ENCODE peak calls at places on chromosomes 16 and 17, in six cellular contexts. I is hypothalamus, E is A549, R is GM19239, J is nucleus accumbens, Q is LHCN-M2. P is an unnamed sample.

GRCh38 chr16:10579575-10579964 is 828 bp downstream of the EMP2 start:
- DNase-seq in I (no peak), E (no peak), R (no peak), J (no peak), Q (no peak), P (no peak)

GRCh38 chr16:88681084-88681680 is 5.1 kb downstream of the SNAI3 start:
- DNase-seq in I (no peak), E (peak; percentile 59), R (peak; percentile 67), J (no peak), Q (no peak), P (no peak)

GRCh38 chr16:11319529-11320146 is 25.6 kb upstream of the RMI2 start:
- DNase-seq in I (no peak), E (no peak), R (no peak), J (no peak), Q (no peak), P (no peak)

GRCh38 chr17:50328926-50329325 is 17.0 kb upstream of the XYLT2 start:
- DNase-seq in I (no peak), E (no peak), R (no peak), J (no peak), Q (no peak), P (no peak)

GRCh38 chr17:38428643-38429371 is 543 bp downstream of the ARHGAP23 start:
- DNase-seq in I (peak; percentile 88), E (peak; percentile 67), R (no peak), J (peak; percentile 20), Q (peak; percentile 84), P (peak; percentile 84)

GRCh38 chr17:35666967-35667552 is 64.4 kb upstream of the RASL10B start:
- DNase-seq in I (no peak), E (no peak), R (no peak), J (no peak), Q (peak; percentile 19), P (no peak)

GRCh38 chr17:65064452-65065019 is 8.0 kb upstream of the GNA13 start:
- DNase-seq in I (no peak), E (peak; percentile 32), R (no peak), J (no peak), Q (peak; percentile 68), P (no peak)

GRCh38 chr16:2473425-2473926 is 1.5 kb upstream of the TBC1D24 start:
- DNase-seq in I (no peak), E (peak; percentile 31), R (no peak), J (no peak), Q (no peak), P (no peak)

GRCh38 chr17:45396496-45397205 is 36.0 kb downstream of the ARHGAP27 start:
- DNase-seq in I (no peak), E (no peak), R (no peak), J (no peak), Q (no peak), P (no peak)

GRCh38 chr16:56226187-56226586 is 34.9 kb downstream of the GNAO1 start:
- DNase-seq in I (no peak), E (no peak), R (no peak), J (no peak), Q (no peak), P (no peak)

GRCh38 chr17:68709995-68710780 is 109.0 kb upstream of the FAM20A start:
- DNase-seq in I (no peak), E (no peak), R (no peak), J (no peak), Q (no peak), P (no peak)

GRCh38 chr17:1434150-1434549 is 21.9 kb downstream of the CRK start:
- DNase-seq in I (no peak), E (no peak), R (no peak), J (no peak), Q (no peak), P (no peak)

GRCh38 chr16:23296994-23297393 is 5.1 kb upstream of the SCNN1B start:
- DNase-seq in I (no peak), E (peak; percentile 43), R (peak; percentile 44), J (no peak), Q (no peak), P (no peak)

GRCh38 chr16:77675464-77676324 is 46.6 kb upstream of the NUDT7 start:
- DNase-seq in I (peak; percentile 32), E (peak; percentile 41), R (peak; percentile 56), J (no peak), Q (peak; percentile 59), P (peak; percentile 24)

GRCh38 chr17:47684535-47685193 is 9.3 kb upstream of the TBKBP1 start:
- DNase-seq in I (no peak), E (no peak), R (no peak), J (no peak), Q (peak; percentile 42), P (no peak)

GRCh38 chr16:72722552-72722951 is 325.4 kb downstream of the ZFHX3 start:
- DNase-seq in I (no peak), E (no peak), R (no peak), J (no peak), Q (no peak), P (peak; percentile 9)

GRCh38 chr17:63126607-63127006 is 160.6 kb downstream of the TANC2 start:
- DNase-seq in I (no peak), E (no peak), R (no peak), J (no peak), Q (no peak), P (no peak)

GRCh38 chr16:89374393-89374948 is 115.9 kb downstream of the ANKRD11 start:
- DNase-seq in I (peak; percentile 9), E (no peak), R (no peak), J (no peak), Q (peak; percentile 71), P (peak; percentile 22)

GRCh38 chr17:28725660-28726395 is at the start of gene TLCD1:
- DNase-seq in I (peak; percentile 60), E (peak; percentile 92), R (no peak), J (no peak), Q (peak; percentile 80), P (peak; percentile 49)

GRCh38 chr17:74426551-74427047 is 5.3 kb upstream of the GPRC5C start:
- DNase-seq in I (no peak), E (no peak), R (no peak), J (no peak), Q (no peak), P (no peak)

GRCh38 chr17:61328351-61328750 is 71.3 kb upstream of the TBX2 start:
- DNase-seq in I (no peak), E (no peak), R (no peak), J (no peak), Q (no peak), P (no peak)

GRCh38 chr17:66347661-66348604 is 45.5 kb downstream of the PRKCA start:
- DNase-seq in I (no peak), E (no peak), R (no peak), J (no peak), Q (peak; percentile 63), P (no peak)

GRCh38 chr16:79037429-79038373 is 562.8 kb downstream of the MAF start:
- DNase-seq in I (no peak), E (no peak), R (no peak), J (no peak), Q (no peak), P (no peak)

GRCh38 chr17:78618264-78619066 is 41.3 kb upstream of the DNAH17 start:
- DNase-seq in I (no peak), E (no peak), R (no peak), J (no peak), Q (no peak), P (no peak)

GRCh38 chr17:28327031-28327607 is 8.1 kb downstream of the TMEM97 start:
- DNase-seq in I (no peak), E (no peak), R (no peak), J (no peak), Q (no peak), P (no peak)

GRCh38 chr17:13003927-13004326 is 13.9 kb downstream of the ELAC2 start:
- DNase-seq in I (no peak), E (no peak), R (no peak), J (no peak), Q (no peak), P (no peak)

GRCh38 chr17:57512258-57512657 is 232.8 kb downstream of the CCDC182 start:
- DNase-seq in I (no peak), E (no peak), R (no peak), J (no peak), Q (no peak), P (no peak)

GRCh38 chr17:52762147-52762793 is 603.8 kb upstream of the CA10 start:
- DNase-seq in I (no peak), E (no peak), R (no peak), J (no peak), Q (no peak), P (no peak)